ENCODE peak calls at places on chromosomes 11 and 22, in eight cellular contexts. One of them, this sample, is unnamed.

GRCh38 chr11:70399681-70400112 is 1.4 kb downstream of the CTTN start:
- DNase-seq in GM23338: peak
- DNase-seq in astrocyte of the spinal cord: peak
- DNase-seq in endothelial cell: peak
- DNase-seq in GM12865: no peak
- DNase-seq in type B pancreatic cell: no peak
- DNase-seq in fibroblast of villous mesenchyme: peak
- DNase-seq in tibial nerve: peak
- DNase-seq in this sample: no peak

GRCh38 chr22:30023099-30023498 is 57.2 kb upstream of the HORMAD2 start:
- DNase-seq in GM23338: no peak
- DNase-seq in endothelial cell: no peak
- DNase-seq in fibroblast of villous mesenchyme: no peak
- DNase-seq in GM12865: no peak
- DNase-seq in type B pancreatic cell: no peak
- DNase-seq in tibial nerve: no peak
- DNase-seq in astrocyte of the spinal cord: no peak
- DNase-seq in this sample: no peak

GRCh38 chr11:824942-825341 is 2.8 kb upstream of the CRACR2B start:
- DNase-seq in tibial nerve: no peak
- DNase-seq in GM12865: no peak
- DNase-seq in GM23338: no peak
- DNase-seq in endothelial cell: no peak
- DNase-seq in astrocyte of the spinal cord: no peak
- DNase-seq in type B pancreatic cell: no peak
- DNase-seq in fibroblast of villous mesenchyme: no peak
- DNase-seq in this sample: peak

GRCh38 chr11:27241316-27242122 is 121.5 kb downstream of the CCDC34 start:
- DNase-seq in endothelial cell: no peak
- DNase-seq in type B pancreatic cell: no peak
- DNase-seq in fibroblast of villous mesenchyme: peak
- DNase-seq in astrocyte of the spinal cord: peak
- DNase-seq in tibial nerve: no peak
- DNase-seq in GM12865: no peak
- DNase-seq in GM23338: no peak
- DNase-seq in this sample: no peak

GRCh38 chr11:84780689-84781293 is 846.4 kb downstream of the DLG2 start:
- DNase-seq in astrocyte of the spinal cord: peak
- DNase-seq in type B pancreatic cell: no peak
- DNase-seq in GM12865: peak
- DNase-seq in GM23338: peak
- DNase-seq in tibial nerve: no peak
- DNase-seq in endothelial cell: no peak
- DNase-seq in fibroblast of villous mesenchyme: peak
- DNase-seq in this sample: no peak

GRCh38 chr11:45489281-45489906 is 176.0 kb downstream of the CHST1 start:
- DNase-seq in endothelial cell: no peak
- DNase-seq in astrocyte of the spinal cord: no peak
- DNase-seq in type B pancreatic cell: no peak
- DNase-seq in fibroblast of villous mesenchyme: no peak
- DNase-seq in tibial nerve: no peak
- DNase-seq in GM12865: no peak
- DNase-seq in GM23338: peak
- DNase-seq in this sample: no peak

GRCh38 chr11:102603091-102603490 is 22.0 kb downstream of the MMP20 start:
- DNase-seq in type B pancreatic cell: no peak
- DNase-seq in astrocyte of the spinal cord: peak
- DNase-seq in GM12865: no peak
- DNase-seq in GM23338: no peak
- DNase-seq in tibial nerve: peak
- DNase-seq in endothelial cell: no peak
- DNase-seq in fibroblast of villous mesenchyme: peak
- DNase-seq in this sample: no peak

GRCh38 chr11:112525270-112525669 is 264.6 kb upstream of the PLET1 start:
- DNase-seq in type B pancreatic cell: no peak
- DNase-seq in GM12865: no peak
- DNase-seq in fibroblast of villous mesenchyme: peak
- DNase-seq in astrocyte of the spinal cord: peak
- DNase-seq in GM23338: no peak
- DNase-seq in tibial nerve: peak
- DNase-seq in endothelial cell: no peak
- DNase-seq in this sample: no peak

GRCh38 chr11:1437500-1437899 is 47.8 kb downstream of the BRSK2 start:
- DNase-seq in endothelial cell: no peak
- DNase-seq in type B pancreatic cell: no peak
- DNase-seq in astrocyte of the spinal cord: peak
- DNase-seq in tibial nerve: no peak
- DNase-seq in GM23338: no peak
- DNase-seq in fibroblast of villous mesenchyme: peak
- DNase-seq in GM12865: no peak
- DNase-seq in this sample: no peak

GRCh38 chr11:120183701-120184141 is 27.1 kb upstream of the OAF start:
- DNase-seq in GM23338: no peak
- DNase-seq in tibial nerve: no peak
- DNase-seq in endothelial cell: no peak
- DNase-seq in astrocyte of the spinal cord: no peak
- DNase-seq in GM12865: no peak
- DNase-seq in type B pancreatic cell: no peak
- DNase-seq in fibroblast of villous mesenchyme: no peak
- DNase-seq in this sample: no peak

GRCh38 chr11:8757047-8757446 is 74.5 kb downstream of the RPL27A start:
- DNase-seq in endothelial cell: no peak
- DNase-seq in tibial nerve: no peak
- DNase-seq in fibroblast of villous mesenchyme: no peak
- DNase-seq in type B pancreatic cell: no peak
- DNase-seq in astrocyte of the spinal cord: peak
- DNase-seq in GM12865: no peak
- DNase-seq in GM23338: no peak
- DNase-seq in this sample: no peak

GRCh38 chr22:23253475-23254055 is 73.3 kb downstream of the BCR start:
- DNase-seq in astrocyte of the spinal cord: no peak
- DNase-seq in endothelial cell: no peak
- DNase-seq in fibroblast of villous mesenchyme: no peak
- DNase-seq in GM12865: no peak
- DNase-seq in GM23338: no peak
- DNase-seq in tibial nerve: no peak
- DNase-seq in type B pancreatic cell: no peak
- DNase-seq in this sample: no peak

GRCh38 chr11:75161506-75161905 is 10.6 kb downstream of the SLCO2B1 start:
- DNase-seq in tibial nerve: no peak
- DNase-seq in type B pancreatic cell: no peak
- DNase-seq in GM23338: no peak
- DNase-seq in endothelial cell: peak
- DNase-seq in GM12865: no peak
- DNase-seq in astrocyte of the spinal cord: no peak
- DNase-seq in fibroblast of villous mesenchyme: no peak
- DNase-seq in this sample: no peak

GRCh38 chr11:117999354-117999993 is 13.3 kb downstream of the IL10RA start:
- DNase-seq in GM23338: no peak
- DNase-seq in tibial nerve: no peak
- DNase-seq in endothelial cell: no peak
- DNase-seq in type B pancreatic cell: no peak
- DNase-seq in GM12865: no peak
- DNase-seq in astrocyte of the spinal cord: no peak
- DNase-seq in fibroblast of villous mesenchyme: no peak
- DNase-seq in this sample: no peak

GRCh38 chr11:914747-915493 is 4.3 kb upstream of the CHID1 start:
- DNase-seq in fibroblast of villous mesenchyme: no peak
- DNase-seq in GM12865: no peak
- DNase-seq in GM23338: no peak
- DNase-seq in astrocyte of the spinal cord: no peak
- DNase-seq in tibial nerve: peak
- DNase-seq in type B pancreatic cell: no peak
- DNase-seq in endothelial cell: no peak
- DNase-seq in this sample: no peak

GRCh38 chr22:25085930-25086901 is 113.4 kb upstream of the CRYBB3 start:
- DNase-seq in tibial nerve: peak
- DNase-seq in endothelial cell: peak
- DNase-seq in fibroblast of villous mesenchyme: no peak
- DNase-seq in GM12865: peak
- DNase-seq in astrocyte of the spinal cord: no peak
- DNase-seq in type B pancreatic cell: no peak
- DNase-seq in GM23338: no peak
- DNase-seq in this sample: peak

GRCh38 chr11:12433571-12434061 is 56.2 kb downstream of the PARVA start:
- DNase-seq in astrocyte of the spinal cord: peak
- DNase-seq in tibial nerve: no peak
- DNase-seq in fibroblast of villous mesenchyme: peak
- DNase-seq in type B pancreatic cell: no peak
- DNase-seq in GM23338: no peak
- DNase-seq in endothelial cell: no peak
- DNase-seq in GM12865: no peak
- DNase-seq in this sample: no peak

GRCh38 chr11:45078236-45079074 is 68.0 kb upstream of the PRDM11 start:
- DNase-seq in endothelial cell: no peak
- DNase-seq in astrocyte of the spinal cord: no peak
- DNase-seq in tibial nerve: no peak
- DNase-seq in GM23338: no peak
- DNase-seq in fibroblast of villous mesenchyme: peak
- DNase-seq in GM12865: no peak
- DNase-seq in type B pancreatic cell: no peak
- DNase-seq in this sample: no peak

GRCh38 chr22:49370841-49371301 is 456.8 kb downstream of the BRD1 start:
- DNase-seq in type B pancreatic cell: peak
- DNase-seq in GM12865: no peak
- DNase-seq in fibroblast of villous mesenchyme: no peak
- DNase-seq in astrocyte of the spinal cord: no peak
- DNase-seq in GM23338: no peak
- DNase-seq in endothelial cell: peak
- DNase-seq in tibial nerve: no peak
- DNase-seq in this sample: no peak

GRCh38 chr22:45317551-45318167 is 7.9 kb downstream of the FAM118A start:
- DNase-seq in astrocyte of the spinal cord: peak
- DNase-seq in GM23338: peak
- DNase-seq in fibroblast of villous mesenchyme: peak
- DNase-seq in type B pancreatic cell: no peak
- DNase-seq in endothelial cell: peak
- DNase-seq in GM12865: no peak
- DNase-seq in tibial nerve: peak
- DNase-seq in this sample: peak

DNA sequence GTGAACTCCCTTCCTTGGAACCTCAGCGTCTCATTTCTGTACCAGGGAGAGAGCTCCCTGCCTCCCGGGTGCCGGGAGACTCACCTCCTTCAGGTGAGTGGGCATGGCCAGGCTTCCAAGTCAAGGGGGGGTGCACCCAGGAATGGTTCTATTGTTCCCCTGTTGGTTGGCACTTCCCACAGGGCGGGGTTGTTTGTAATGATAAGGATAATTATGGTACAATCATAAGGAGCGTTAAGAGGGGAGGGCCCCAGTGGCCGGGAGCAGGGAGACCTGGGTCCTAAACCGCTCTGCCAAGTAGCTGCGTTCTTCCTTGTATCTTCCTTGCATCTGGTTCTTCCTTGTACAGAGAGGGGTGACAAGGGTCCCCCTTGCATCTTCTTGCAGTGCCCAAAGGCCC is 79.1 kb downstream of the LRRC32 start:
- DNase-seq in astrocyte of the spinal cord: no peak
- DNase-seq in endothelial cell: no peak
- DNase-seq in tibial nerve: no peak
- DNase-seq in GM12865: no peak
- DNase-seq in type B pancreatic cell: no peak
- DNase-seq in fibroblast of villous mesenchyme: no peak
- DNase-seq in GM23338: no peak
- DNase-seq in this sample: no peak
- TF ChIP-seq CTCF in astrocyte of the spinal cord: no peak
- TF ChIP-seq CTCF in endothelial cell: no peak
- TF ChIP-seq CTCF in tibial nerve: no peak
- TF ChIP-seq CTCF in GM12865: no peak
- TF ChIP-seq CTCF in type B pancreatic cell: no peak
- TF ChIP-seq CTCF in fibroblast of villous mesenchyme: no peak
- TF ChIP-seq CTCF in GM23338: no peak
- TF ChIP-seq CTCF in this sample: no peak

GRCh38 chr11:77252555-77253270 is 48.8 kb downstream of the GDPD4 start:
- DNase-seq in fibroblast of villous mesenchyme: no peak
- DNase-seq in GM12865: no peak
- DNase-seq in type B pancreatic cell: no peak
- DNase-seq in GM23338: no peak
- DNase-seq in tibial nerve: no peak
- DNase-seq in astrocyte of the spinal cord: no peak
- DNase-seq in endothelial cell: no peak
- DNase-seq in this sample: no peak
- TF ChIP-seq CTCF in fibroblast of villous mesenchyme: no peak
- TF ChIP-seq CTCF in GM12865: no peak
- TF ChIP-seq CTCF in type B pancreatic cell: no peak
- TF ChIP-seq CTCF in GM23338: no peak
- TF ChIP-seq CTCF in tibial nerve: no peak
- TF ChIP-seq CTCF in astrocyte of the spinal cord: no peak
- TF ChIP-seq CTCF in endothelial cell: no peak
- TF ChIP-seq CTCF in this sample: no peak

GRCh38 chr11:58618215-58618614 is 4.2 kb upstream of the CNTF start:
- DNase-seq in astrocyte of the spinal cord: no peak
- DNase-seq in fibroblast of villous mesenchyme: no peak
- DNase-seq in tibial nerve: no peak
- DNase-seq in GM23338: peak
- DNase-seq in GM12865: no peak
- DNase-seq in type B pancreatic cell: no peak
- DNase-seq in endothelial cell: no peak
- DNase-seq in this sample: no peak
- TF ChIP-seq CTCF in astrocyte of the spinal cord: no peak
- TF ChIP-seq CTCF in fibroblast of villous mesenchyme: peak
- TF ChIP-seq CTCF in tibial nerve: no peak
- TF ChIP-seq CTCF in GM23338: peak
- TF ChIP-seq CTCF in GM12865: peak
- TF ChIP-seq CTCF in type B pancreatic cell: no peak
- TF ChIP-seq CTCF in endothelial cell: no peak
- TF ChIP-seq CTCF in this sample: no peak

GRCh38 chr11:35799655-35800054 is 137.1 kb downstream of the TRIM44 start:
- DNase-seq in astrocyte of the spinal cord: no peak
- DNase-seq in tibial nerve: no peak
- DNase-seq in GM23338: peak
- DNase-seq in endothelial cell: no peak
- DNase-seq in type B pancreatic cell: no peak
- DNase-seq in GM12865: no peak
- DNase-seq in fibroblast of villous mesenchyme: no peak
- DNase-seq in this sample: no peak
- TF ChIP-seq CTCF in astrocyte of the spinal cord: no peak
- TF ChIP-seq CTCF in tibial nerve: no peak
- TF ChIP-seq CTCF in GM23338: peak
- TF ChIP-seq CTCF in endothelial cell: peak
- TF ChIP-seq CTCF in type B pancreatic cell: peak
- TF ChIP-seq CTCF in GM12865: no peak
- TF ChIP-seq CTCF in fibroblast of villous mesenchyme: peak
- TF ChIP-seq CTCF in this sample: peak

DNA sequence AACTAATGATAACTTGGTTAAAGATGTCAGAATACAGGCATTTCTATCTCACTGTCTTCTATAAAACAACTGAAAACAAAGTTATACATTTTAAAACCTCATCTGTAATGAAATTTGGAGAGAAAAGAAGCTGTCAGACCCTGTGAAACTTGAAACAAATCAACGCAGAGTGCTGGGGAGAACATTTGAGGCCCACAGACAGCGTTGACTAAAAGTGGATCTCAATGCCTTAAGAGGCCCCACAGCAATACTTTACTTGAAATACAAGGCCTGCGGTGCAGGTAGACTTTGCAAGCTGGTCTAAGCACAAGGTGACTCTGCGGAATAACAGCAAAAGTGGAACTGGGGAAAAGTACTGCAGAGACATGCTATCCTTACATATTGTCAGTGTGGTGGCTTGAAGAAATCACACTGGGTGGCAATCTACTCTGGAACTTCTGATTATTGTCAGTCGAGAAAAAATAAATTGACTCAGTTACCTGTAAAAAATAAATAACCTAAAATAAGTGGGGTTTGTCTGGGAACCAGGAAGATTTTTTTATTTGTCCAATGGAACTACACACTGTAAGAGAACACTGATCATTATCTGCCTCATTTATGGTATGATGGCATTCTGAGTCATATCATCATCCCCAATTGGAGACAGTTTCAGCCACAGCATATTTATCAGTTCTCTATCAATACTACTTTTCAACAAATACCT is 138.9 kb downstream of the LUZP2 start:
- DNase-seq in endothelial cell: no peak
- DNase-seq in GM12865: no peak
- DNase-seq in type B pancreatic cell: no peak
- DNase-seq in fibroblast of villous mesenchyme: no peak
- DNase-seq in astrocyte of the spinal cord: peak
- DNase-seq in GM23338: peak
- DNase-seq in tibial nerve: no peak
- DNase-seq in this sample: no peak
- TF ChIP-seq CTCF in endothelial cell: no peak
- TF ChIP-seq CTCF in GM12865: no peak
- TF ChIP-seq CTCF in type B pancreatic cell: no peak
- TF ChIP-seq CTCF in fibroblast of villous mesenchyme: no peak
- TF ChIP-seq CTCF in astrocyte of the spinal cord: no peak
- TF ChIP-seq CTCF in GM23338: no peak
- TF ChIP-seq CTCF in tibial nerve: no peak
- TF ChIP-seq CTCF in this sample: no peak

This sample was measured in glutamatergic neuron.